ENCODE peak calls at places on chromosomes 16 and 17, in four cellular contexts. One of them, this sample, is unnamed.

GRCh38 chr17:60395508-60396065 is 3.7 kb upstream of the USP32 start:
- DNase-seq in PC-3: no peak
- DNase-seq in dorsolateral prefrontal cortex: no peak
- DNase-seq in body of pancreas: no peak
- DNase-seq in this sample: no peak

GRCh38 chr17:82023447-82024241 is 539 bp downstream of the LRRC45 start:
- DNase-seq in PC-3: no peak
- DNase-seq in dorsolateral prefrontal cortex: no peak
- DNase-seq in body of pancreas: peak
- DNase-seq in this sample: peak

GRCh38 chr16:14003119-14003570 is 68.0 kb upstream of the MRTFB start:
- DNase-seq in PC-3: peak
- DNase-seq in dorsolateral prefrontal cortex: peak
- DNase-seq in body of pancreas: peak
- DNase-seq in this sample: peak

GRCh38 chr16:3578121-3578520 is 918 bp upstream of the NLRC3 start:
- DNase-seq in PC-3: no peak
- DNase-seq in dorsolateral prefrontal cortex: no peak
- DNase-seq in body of pancreas: no peak
- DNase-seq in this sample: no peak

GRCh38 chr17:55814377-55814776 is 63.5 kb downstream of the PCTP start:
- DNase-seq in PC-3: no peak
- DNase-seq in dorsolateral prefrontal cortex: no peak
- DNase-seq in body of pancreas: peak
- DNase-seq in this sample: no peak

GRCh38 chr17:43338886-43339516 is 59.8 kb upstream of the ARL4D start:
- DNase-seq in PC-3: peak
- DNase-seq in dorsolateral prefrontal cortex: peak
- DNase-seq in body of pancreas: peak
- DNase-seq in this sample: no peak

GRCh38 chr17:4040784-4041183 is 76.5 kb upstream of the ATP2A3 start:
- DNase-seq in PC-3: no peak
- DNase-seq in dorsolateral prefrontal cortex: no peak
- DNase-seq in body of pancreas: no peak
- DNase-seq in this sample: no peak

GRCh38 chr17:34257299-34257985 is 2.4 kb downstream of the CCL2 start:
- DNase-seq in PC-3: no peak
- DNase-seq in dorsolateral prefrontal cortex: no peak
- DNase-seq in body of pancreas: no peak
- DNase-seq in this sample: no peak

GRCh38 chr17:82737981-82738877 is 2.8 kb downstream of the FN3K start:
- DNase-seq in PC-3: no peak
- DNase-seq in dorsolateral prefrontal cortex: peak
- DNase-seq in body of pancreas: peak
- DNase-seq in this sample: peak

GRCh38 chr17:74770498-74771318 is 5.4 kb downstream of the NAT9 start:
- DNase-seq in PC-3: peak
- DNase-seq in dorsolateral prefrontal cortex: peak
- DNase-seq in body of pancreas: peak
- DNase-seq in this sample: peak

GRCh38 chr16:85718682-85719081 is 29.9 kb upstream of the GINS2 start:
- DNase-seq in PC-3: peak
- DNase-seq in dorsolateral prefrontal cortex: no peak
- DNase-seq in body of pancreas: peak
- DNase-seq in this sample: peak

GRCh38 chr16:81123092-81123852 is 27.1 kb upstream of the GCSH start:
- DNase-seq in PC-3: no peak
- DNase-seq in dorsolateral prefrontal cortex: no peak
- DNase-seq in body of pancreas: no peak
- DNase-seq in this sample: peak

GRCh38 chr16:85359147-85359822 is 247.0 kb upstream of the CIBAR2 start:
- DNase-seq in PC-3: no peak
- DNase-seq in dorsolateral prefrontal cortex: no peak
- DNase-seq in body of pancreas: no peak
- DNase-seq in this sample: no peak

GRCh38 chr16:87017388-87018012 is 299.7 kb downstream of the C16orf95 start:
- DNase-seq in PC-3: peak
- DNase-seq in dorsolateral prefrontal cortex: no peak
- DNase-seq in body of pancreas: no peak
- DNase-seq in this sample: peak

GRCh38 chr17:71363661-71364060 is 757.2 kb upstream of the SOX9 start:
- DNase-seq in PC-3: no peak
- DNase-seq in dorsolateral prefrontal cortex: no peak
- DNase-seq in body of pancreas: no peak
- DNase-seq in this sample: no peak

GRCh38 chr17:73705594-73705993 is 61.3 kb upstream of the SDK2 start:
- DNase-seq in PC-3: peak
- DNase-seq in dorsolateral prefrontal cortex: peak
- DNase-seq in body of pancreas: peak
- DNase-seq in this sample: no peak

GRCh38 chr17:35089846-35090193 is 26.3 kb upstream of the RFFL start:
- DNase-seq in PC-3: peak
- DNase-seq in dorsolateral prefrontal cortex: no peak
- DNase-seq in body of pancreas: no peak
- DNase-seq in this sample: peak

DNA sequence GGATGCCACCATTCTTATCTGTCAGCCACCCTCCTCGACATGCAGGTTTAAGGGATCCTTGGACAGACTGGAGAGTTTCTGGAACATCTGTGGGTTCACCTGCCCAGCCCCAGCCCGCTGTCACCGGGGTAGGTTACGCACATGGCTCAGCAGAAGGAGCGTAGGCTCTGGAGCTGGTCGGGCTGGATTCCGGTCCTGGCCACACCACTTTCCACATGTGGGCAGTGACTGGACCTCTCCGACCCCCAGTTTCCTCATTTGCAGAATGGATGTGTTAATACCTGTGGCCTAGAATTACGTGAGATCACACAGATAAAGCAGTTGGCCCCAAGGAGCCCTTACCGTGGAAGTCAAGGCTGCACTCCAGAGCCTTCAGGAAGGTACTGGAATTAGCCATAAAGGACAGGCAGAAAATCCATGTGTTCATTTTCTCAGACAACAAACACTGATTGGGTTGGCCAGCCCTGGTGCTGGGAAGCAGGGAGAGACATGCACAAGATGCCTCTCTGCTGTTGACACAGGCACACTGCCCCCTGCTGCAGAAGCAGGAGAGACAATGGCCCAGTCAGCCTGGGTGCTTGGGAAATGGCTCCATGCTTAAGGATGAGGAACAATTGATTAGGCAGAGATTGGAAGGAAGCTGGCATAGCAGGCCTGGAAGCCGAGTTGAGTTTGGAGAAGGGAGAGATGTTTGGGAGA is 58.8 kb downstream of the SF3B3 start:
- DNase-seq in PC-3: no peak
- DNase-seq in dorsolateral prefrontal cortex: peak
- DNase-seq in body of pancreas: no peak
- DNase-seq in this sample: peak
- TF ChIP-seq CTCF in PC-3: peak
- TF ChIP-seq CTCF in dorsolateral prefrontal cortex: no peak
- TF ChIP-seq CTCF in body of pancreas: no peak
- TF ChIP-seq CTCF in this sample: peak

GRCh38 chr17:48586355-48586924 is 3.6 kb downstream of the HOXB3 start:
- DNase-seq in PC-3: no peak
- DNase-seq in dorsolateral prefrontal cortex: no peak
- DNase-seq in body of pancreas: no peak
- DNase-seq in this sample: no peak

GRCh38 chr17:48587276-48588073 is 2.6 kb downstream of the HOXB3 start:
- DNase-seq in PC-3: no peak
- DNase-seq in dorsolateral prefrontal cortex: no peak
- DNase-seq in body of pancreas: no peak
- DNase-seq in this sample: no peak

GRCh38 chr17:48588519-48588918 is 1.5 kb downstream of the HOXB3 start:
- DNase-seq in PC-3: no peak
- DNase-seq in dorsolateral prefrontal cortex: no peak
- DNase-seq in body of pancreas: no peak
- DNase-seq in this sample: no peak

GRCh38 chr17:48589060-48589830 is 796 bp downstream of the HOXB3 start:
- DNase-seq in PC-3: no peak
- DNase-seq in dorsolateral prefrontal cortex: no peak
- DNase-seq in body of pancreas: no peak
- DNase-seq in this sample: no peak

GRCh38 chr17:48588074-48588415 is 2.0 kb downstream of the HOXB3 start:
- DNase-seq in PC-3: no peak
- DNase-seq in dorsolateral prefrontal cortex: no peak
- DNase-seq in body of pancreas: no peak
- DNase-seq in this sample: no peak
- H3K27ac ChIP-seq in PC-3: no peak
- H3K27ac ChIP-seq in dorsolateral prefrontal cortex: no peak
- H3K27ac ChIP-seq in body of pancreas: no peak
- H3K27ac ChIP-seq in this sample: no peak

GRCh38 chr17:68861602-68862001 is 93.6 kb downstream of the ABCA8 start:
- DNase-seq in PC-3: no peak
- DNase-seq in dorsolateral prefrontal cortex: no peak
- DNase-seq in body of pancreas: no peak
- DNase-seq in this sample: no peak

GRCh38 chr17:68865584-68865983 is 89.6 kb downstream of the ABCA8 start:
- DNase-seq in PC-3: no peak
- DNase-seq in dorsolateral prefrontal cortex: no peak
- DNase-seq in body of pancreas: no peak
- DNase-seq in this sample: no peak

GRCh38 chr17:68867759-68868516 is 87.3 kb downstream of the ABCA8 start:
- DNase-seq in PC-3: no peak
- DNase-seq in dorsolateral prefrontal cortex: no peak
- DNase-seq in body of pancreas: no peak
- DNase-seq in this sample: no peak

GRCh38 chr17:68860941-68861340 is 94.3 kb downstream of the ABCA8 start:
- DNase-seq in PC-3: no peak
- DNase-seq in dorsolateral prefrontal cortex: no peak
- DNase-seq in body of pancreas: no peak
- DNase-seq in this sample: no peak

DNA sequence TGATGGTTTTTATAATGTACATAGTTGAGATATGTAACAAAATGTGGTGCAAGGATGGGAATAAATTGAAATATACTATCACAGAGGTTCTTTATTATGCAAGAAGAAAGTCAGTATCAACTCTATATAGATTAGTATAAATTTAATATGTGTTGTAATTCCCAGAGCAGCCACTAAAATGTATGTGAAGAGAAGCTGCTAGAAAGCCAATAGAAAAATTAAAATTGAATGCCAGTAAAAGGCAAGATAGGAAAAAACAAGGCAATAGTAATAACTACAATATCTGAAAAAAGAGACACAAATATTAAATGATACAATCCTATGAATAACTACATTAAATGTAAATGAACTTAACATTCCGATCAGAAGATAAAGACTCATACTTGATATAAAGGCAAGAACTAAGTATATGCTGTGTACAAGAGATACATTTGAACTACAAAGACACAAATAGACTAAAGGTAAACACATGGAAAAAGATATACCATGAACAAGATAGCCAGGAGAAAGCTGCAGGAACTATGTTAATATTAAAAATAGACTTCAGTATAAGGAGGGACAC is 92.0 kb downstream of the ABCA8 start:
- DNase-seq in PC-3: no peak
- DNase-seq in dorsolateral prefrontal cortex: no peak
- DNase-seq in body of pancreas: no peak
- DNase-seq in this sample: no peak
- TF ChIP-seq CTCF in PC-3: peak
- TF ChIP-seq CTCF in dorsolateral prefrontal cortex: no peak
- TF ChIP-seq CTCF in body of pancreas: no peak
- TF ChIP-seq CTCF in this sample: peak

GRCh38 chr17:703081-703875 is 11.4 kb downstream of the VPS53 start:
- DNase-seq in PC-3: no peak
- DNase-seq in dorsolateral prefrontal cortex: no peak
- DNase-seq in body of pancreas: no peak
- DNase-seq in this sample: no peak

GRCh38 chr17:705863-706262 is 8.8 kb downstream of the VPS53 start:
- DNase-seq in PC-3: no peak
- DNase-seq in dorsolateral prefrontal cortex: no peak
- DNase-seq in body of pancreas: no peak
- DNase-seq in this sample: no peak

GRCh38 chr17:705011-705410 is 9.6 kb downstream of the VPS53 start:
- DNase-seq in PC-3: no peak
- DNase-seq in dorsolateral prefrontal cortex: no peak
- DNase-seq in body of pancreas: no peak
- DNase-seq in this sample: no peak

GRCh38 chr17:700504-701094 is 14.0 kb downstream of the VPS53 start:
- DNase-seq in PC-3: peak
- DNase-seq in dorsolateral prefrontal cortex: no peak
- DNase-seq in body of pancreas: no peak
- DNase-seq in this sample: peak

GRCh38 chr17:704111-704864 is 10.4 kb downstream of the VPS53 start:
- DNase-seq in PC-3: no peak
- DNase-seq in dorsolateral prefrontal cortex: no peak
- DNase-seq in body of pancreas: no peak
- DNase-seq in this sample: peak
- H3K27ac ChIP-seq in PC-3: no peak
- H3K27ac ChIP-seq in dorsolateral prefrontal cortex: no peak
- H3K27ac ChIP-seq in body of pancreas: no peak
- H3K27ac ChIP-seq in this sample: peak

GRCh38 chr17:39195568-39196160 is 1.8 kb downstream of the CACNB1 start:
- DNase-seq in PC-3: peak
- DNase-seq in dorsolateral prefrontal cortex: no peak
- DNase-seq in body of pancreas: no peak
- DNase-seq in this sample: peak

GRCh38 chr17:39194985-39195524 is 2.4 kb downstream of the CACNB1 start:
- DNase-seq in PC-3: no peak
- DNase-seq in dorsolateral prefrontal cortex: no peak
- DNase-seq in body of pancreas: no peak
- DNase-seq in this sample: peak

GRCh38 chr17:39193346-39193745 is 4.1 kb downstream of the CACNB1 start:
- DNase-seq in PC-3: no peak
- DNase-seq in dorsolateral prefrontal cortex: no peak
- DNase-seq in body of pancreas: no peak
- DNase-seq in this sample: peak

GRCh38 chr17:39192901-39193300 is 4.6 kb downstream of the CACNB1 start:
- DNase-seq in PC-3: no peak
- DNase-seq in dorsolateral prefrontal cortex: no peak
- DNase-seq in body of pancreas: no peak
- DNase-seq in this sample: peak

GRCh38 chr17:39194089-39194984 is 3.1 kb downstream of the CACNB1 start:
- DNase-seq in PC-3: no peak
- DNase-seq in dorsolateral prefrontal cortex: peak
- DNase-seq in body of pancreas: peak
- DNase-seq in this sample: peak
- TF ChIP-seq CTCF in PC-3: no peak
- TF ChIP-seq CTCF in dorsolateral prefrontal cortex: no peak
- TF ChIP-seq CTCF in body of pancreas: no peak
- TF ChIP-seq CTCF in this sample: peak

GRCh38 chr17:76132574-76133338 is 8.3 kb downstream of the FOXJ1 start:
- DNase-seq in PC-3: peak
- DNase-seq in dorsolateral prefrontal cortex: no peak
- DNase-seq in body of pancreas: peak
- DNase-seq in this sample: peak
- H3K27ac ChIP-seq in PC-3: no peak
- H3K27ac ChIP-seq in dorsolateral prefrontal cortex: no peak
- H3K27ac ChIP-seq in body of pancreas: peak
- H3K27ac ChIP-seq in this sample: no peak

GRCh38 chr17:7173687-7174602 is 5.2 kb downstream of the ASGR1 start:
- DNase-seq in PC-3: no peak
- DNase-seq in dorsolateral prefrontal cortex: peak
- DNase-seq in body of pancreas: peak
- DNase-seq in this sample: peak
- TF ChIP-seq CTCF in PC-3: no peak
- TF ChIP-seq CTCF in dorsolateral prefrontal cortex: no peak
- TF ChIP-seq CTCF in body of pancreas: no peak
- TF ChIP-seq CTCF in this sample: no peak

This sample was measured in osteoblast.